ENCODE peak calls at places on chromosome 5, in five cellular contexts. One of them, this sample, is unnamed. For H3K36me3, the result is how much of the 10 kb centered on the place peaks cover.

GRCh38 chr5:134525687-134526482 is 415 bp downstream of the JADE2 start:
- DNase-seq in left ventricle myocardium inferior: peak
- DNase-seq in mesendoderm: peak
- DNase-seq in kidney: peak
- DNase-seq in body of pancreas: peak
- DNase-seq in this sample: peak

GRCh38 chr5:103532116-103532734 is 30.4 kb downstream of the NUDT12 start:
- DNase-seq in left ventricle myocardium inferior: no peak
- DNase-seq in mesendoderm: no peak
- DNase-seq in kidney: no peak
- DNase-seq in body of pancreas: no peak
- DNase-seq in this sample: no peak

GRCh38 chr5:78829811-78830499 is 155.2 kb downstream of the ARSB start:
- DNase-seq in left ventricle myocardium inferior: peak
- DNase-seq in mesendoderm: no peak
- DNase-seq in kidney: peak
- DNase-seq in body of pancreas: peak
- DNase-seq in this sample: no peak

GRCh38 chr5:19676895-19677294 is 311.1 kb downstream of the CDH18 start:
- DNase-seq in left ventricle myocardium inferior: no peak
- DNase-seq in mesendoderm: peak
- DNase-seq in kidney: no peak
- DNase-seq in body of pancreas: no peak
- DNase-seq in this sample: no peak

GRCh38 chr5:42854795-42855194 is 43.1 kb upstream of the SELENOP start:
- DNase-seq in left ventricle myocardium inferior: no peak
- DNase-seq in mesendoderm: no peak
- DNase-seq in kidney: no peak
- DNase-seq in body of pancreas: no peak
- DNase-seq in this sample: no peak

GRCh38 chr5:14945450-14945849 is 73.9 kb upstream of the ANKH start:
- DNase-seq in left ventricle myocardium inferior: no peak
- DNase-seq in mesendoderm: no peak
- DNase-seq in kidney: no peak
- DNase-seq in body of pancreas: no peak
- DNase-seq in this sample: no peak

GRCh38 chr5:109410389-109411174 is 808 bp upstream of the PJA2 start:
- DNase-seq in left ventricle myocardium inferior: peak
- DNase-seq in mesendoderm: peak
- DNase-seq in kidney: peak
- DNase-seq in body of pancreas: peak
- DNase-seq in this sample: peak

GRCh38 chr5:172110260-172110815 is 77.7 kb downstream of the STK10 start:
- DNase-seq in left ventricle myocardium inferior: no peak
- DNase-seq in mesendoderm: no peak
- DNase-seq in kidney: peak
- DNase-seq in body of pancreas: no peak
- DNase-seq in this sample: no peak

GRCh38 chr5:55657443-55657842 is 54.7 kb downstream of the SLC38A9 start:
- DNase-seq in left ventricle myocardium inferior: no peak
- DNase-seq in mesendoderm: no peak
- DNase-seq in kidney: no peak
- DNase-seq in body of pancreas: no peak
- DNase-seq in this sample: no peak

GRCh38 chr5:170945275-170945674 is 83.5 kb downstream of the RANBP17 start:
- DNase-seq in left ventricle myocardium inferior: no peak
- DNase-seq in mesendoderm: no peak
- DNase-seq in kidney: no peak
- DNase-seq in body of pancreas: no peak
- DNase-seq in this sample: no peak

GRCh38 chr5:34690898-34691297 is 34.8 kb downstream of the RAI14 start:
- DNase-seq in left ventricle myocardium inferior: no peak
- DNase-seq in mesendoderm: no peak
- DNase-seq in kidney: no peak
- DNase-seq in body of pancreas: no peak
- DNase-seq in this sample: no peak

GRCh38 chr5:133421394-133421793 is 190.9 kb downstream of the FSTL4 start:
- DNase-seq in left ventricle myocardium inferior: no peak
- DNase-seq in mesendoderm: peak
- DNase-seq in kidney: no peak
- DNase-seq in body of pancreas: no peak
- DNase-seq in this sample: peak

GRCh38 chr5:93609756-93610155 is 26.7 kb downstream of the NR2F1 start:
- DNase-seq in left ventricle myocardium inferior: no peak
- DNase-seq in mesendoderm: no peak
- DNase-seq in kidney: no peak
- DNase-seq in body of pancreas: no peak
- DNase-seq in this sample: no peak

GRCh38 chr5:134100283-134101011 is 14.0 kb upstream of the TCF7 start:
- DNase-seq in left ventricle myocardium inferior: no peak
- DNase-seq in mesendoderm: peak
- DNase-seq in kidney: peak
- DNase-seq in body of pancreas: no peak
- DNase-seq in this sample: peak

GRCh38 chr5:135549413-135549812 is 13.6 kb upstream of the NEUROG1 start:
- DNase-seq in left ventricle myocardium inferior: no peak
- DNase-seq in mesendoderm: no peak
- DNase-seq in kidney: no peak
- DNase-seq in body of pancreas: no peak
- DNase-seq in this sample: no peak

GRCh38 chr5:8829322-8830029 is 716.4 kb downstream of the SEMA5A start:
- DNase-seq in left ventricle myocardium inferior: no peak
- DNase-seq in mesendoderm: peak
- DNase-seq in kidney: no peak
- DNase-seq in body of pancreas: no peak
- DNase-seq in this sample: peak

GRCh38 chr5:169647566-169647965 is 10.5 kb downstream of the DOCK2 start:
- DNase-seq in left ventricle myocardium inferior: no peak
- DNase-seq in mesendoderm: no peak
- DNase-seq in kidney: no peak
- DNase-seq in body of pancreas: no peak
- DNase-seq in this sample: no peak

GRCh38 chr5:154293219-154293618 is 102.7 kb downstream of the GALNT10 start:
- DNase-seq in left ventricle myocardium inferior: no peak
- DNase-seq in mesendoderm: no peak
- DNase-seq in kidney: no peak
- DNase-seq in body of pancreas: no peak
- DNase-seq in this sample: peak

GRCh38 chr5:89313044-89313443 is 430.1 kb upstream of the MEF2C start:
- DNase-seq in left ventricle myocardium inferior: no peak
- DNase-seq in mesendoderm: peak
- DNase-seq in kidney: no peak
- DNase-seq in body of pancreas: no peak
- DNase-seq in this sample: peak

GRCh38 chr5:169701910-169702451 is 64.9 kb downstream of the DOCK2 start:
- DNase-seq in left ventricle myocardium inferior: no peak
- DNase-seq in mesendoderm: peak
- DNase-seq in kidney: no peak
- DNase-seq in body of pancreas: no peak
- DNase-seq in this sample: peak

GRCh38 chr5:858726-859125 is 7.9 kb upstream of the ZDHHC11 start:
- DNase-seq in left ventricle myocardium inferior: no peak
- DNase-seq in mesendoderm: no peak
- DNase-seq in kidney: peak
- DNase-seq in body of pancreas: no peak
- DNase-seq in this sample: no peak

GRCh38 chr5:861442-862366 is 10.9 kb upstream of the ZDHHC11 start:
- DNase-seq in left ventricle myocardium inferior: no peak
- DNase-seq in mesendoderm: no peak
- DNase-seq in kidney: no peak
- DNase-seq in body of pancreas: no peak
- DNase-seq in this sample: no peak

GRCh38 chr5:860506-861150 is 9.8 kb upstream of the ZDHHC11 start:
- DNase-seq in left ventricle myocardium inferior: no peak
- DNase-seq in mesendoderm: no peak
- DNase-seq in kidney: no peak
- DNase-seq in body of pancreas: no peak
- DNase-seq in this sample: no peak

GRCh38 chr5:859391-859790 is 8.6 kb upstream of the ZDHHC11 start:
- DNase-seq in left ventricle myocardium inferior: no peak
- DNase-seq in mesendoderm: no peak
- DNase-seq in kidney: peak
- DNase-seq in body of pancreas: no peak
- DNase-seq in this sample: no peak

GRCh38 chr5:859798-860296 is 9.1 kb upstream of the ZDHHC11 start:
- DNase-seq in left ventricle myocardium inferior: no peak
- DNase-seq in mesendoderm: no peak
- DNase-seq in kidney: peak
- DNase-seq in body of pancreas: no peak
- DNase-seq in this sample: no peak
- H3K36me3 ChIP-seq in left ventricle myocardium inferior: under half
- H3K36me3 ChIP-seq in mesendoderm: under half
- H3K36me3 ChIP-seq in kidney: under half
- H3K36me3 ChIP-seq in body of pancreas: under half
- H3K36me3 ChIP-seq in this sample: under half

GRCh38 chr5:149961186-149961685 is 678 bp downstream of the SLC26A2 start:
- DNase-seq in left ventricle myocardium inferior: no peak
- DNase-seq in mesendoderm: no peak
- DNase-seq in kidney: peak
- DNase-seq in body of pancreas: no peak
- DNase-seq in this sample: no peak

GRCh38 chr5:149960272-149961185 is at the start of gene SLC26A2:
- DNase-seq in left ventricle myocardium inferior: peak
- DNase-seq in mesendoderm: peak
- DNase-seq in kidney: peak
- DNase-seq in body of pancreas: peak
- DNase-seq in this sample: peak

GRCh38 chr5:149962040-149962439 is 1.5 kb downstream of the SLC26A2 start:
- DNase-seq in left ventricle myocardium inferior: no peak
- DNase-seq in mesendoderm: peak
- DNase-seq in kidney: no peak
- DNase-seq in body of pancreas: no peak
- DNase-seq in this sample: no peak

GRCh38 chr5:149957855-149958254 is 2.7 kb upstream of the SLC26A2 start:
- DNase-seq in left ventricle myocardium inferior: no peak
- DNase-seq in mesendoderm: no peak
- DNase-seq in kidney: no peak
- DNase-seq in body of pancreas: no peak
- DNase-seq in this sample: no peak

GRCh38 chr5:149959406-149960236 is 937 bp upstream of the SLC26A2 start:
- DNase-seq in left ventricle myocardium inferior: no peak
- DNase-seq in mesendoderm: peak
- DNase-seq in kidney: no peak
- DNase-seq in body of pancreas: no peak
- DNase-seq in this sample: peak
- H3K4me3 ChIP-seq in left ventricle myocardium inferior: peak
- H3K4me3 ChIP-seq in mesendoderm: peak
- H3K4me3 ChIP-seq in kidney: peak
- H3K4me3 ChIP-seq in body of pancreas: peak
- H3K4me3 ChIP-seq in this sample: peak

GRCh38 chr5:143311428-143311827 is 92.1 kb downstream of the NR3C1 start:
- DNase-seq in left ventricle myocardium inferior: no peak
- DNase-seq in mesendoderm: no peak
- DNase-seq in kidney: no peak
- DNase-seq in body of pancreas: no peak
- DNase-seq in this sample: peak
- H3K36me3 ChIP-seq in left ventricle myocardium inferior: half or more
- H3K36me3 ChIP-seq in mesendoderm: under half
- H3K36me3 ChIP-seq in kidney: under half
- H3K36me3 ChIP-seq in body of pancreas: under half
- H3K36me3 ChIP-seq in this sample: half or more

DNA sequence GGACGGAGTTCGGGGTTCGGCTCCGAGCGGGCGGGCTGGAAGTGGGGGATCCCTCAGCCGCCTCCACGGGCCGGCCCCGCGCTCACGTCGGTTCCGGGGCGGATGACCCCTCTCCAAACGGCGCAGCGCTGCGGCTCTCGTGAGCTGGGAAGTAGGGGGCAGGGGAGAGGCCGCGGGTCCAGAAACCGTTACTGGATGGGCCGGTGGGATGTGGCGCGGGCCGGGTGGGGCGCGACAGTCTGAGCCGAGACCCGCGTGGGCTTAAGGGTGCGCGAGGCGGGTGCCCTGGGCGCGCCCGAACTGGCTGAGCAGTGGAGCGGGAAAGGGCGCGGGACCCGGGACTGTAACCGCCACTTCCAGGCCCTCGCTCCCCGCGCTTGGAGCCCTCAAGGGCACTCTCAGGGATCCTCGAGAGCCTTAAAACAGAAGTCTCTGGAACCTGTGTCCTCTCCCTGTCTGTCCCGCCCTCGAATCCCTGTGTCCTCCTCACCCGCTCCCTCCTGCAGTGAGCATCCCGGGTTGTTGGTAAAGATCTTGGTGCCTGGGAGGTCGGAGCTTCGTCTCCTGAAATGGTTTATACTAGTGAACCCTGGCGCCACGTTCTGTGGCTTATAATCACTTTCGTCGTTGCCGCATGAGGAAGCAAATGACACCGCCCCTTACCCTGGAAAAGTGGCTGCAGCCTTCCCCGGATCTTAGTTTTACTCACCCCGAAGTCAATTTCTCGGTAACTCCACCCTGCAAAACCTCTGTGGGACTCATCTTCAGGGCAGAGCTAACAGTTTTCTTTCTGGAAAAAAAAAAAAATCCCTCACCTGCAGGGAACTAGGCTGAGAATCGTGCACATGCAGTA is 571 bp upstream of the MARCHF11 start:
- DNase-seq in left ventricle myocardium inferior: no peak
- DNase-seq in mesendoderm: peak
- DNase-seq in kidney: peak
- DNase-seq in body of pancreas: no peak
- DNase-seq in this sample: no peak
- H3K4me3 ChIP-seq in left ventricle myocardium inferior: peak
- H3K4me3 ChIP-seq in mesendoderm: no peak
- H3K4me3 ChIP-seq in kidney: no peak
- H3K4me3 ChIP-seq in body of pancreas: peak
- H3K4me3 ChIP-seq in this sample: no peak

GRCh38 chr5:111113678-111114077 is 21.5 kb downstream of the WDR36 start:
- DNase-seq in left ventricle myocardium inferior: no peak
- DNase-seq in mesendoderm: no peak
- DNase-seq in kidney: no peak
- DNase-seq in body of pancreas: no peak
- DNase-seq in this sample: no peak
- H3K36me3 ChIP-seq in left ventricle myocardium inferior: half or more
- H3K36me3 ChIP-seq in mesendoderm: under half
- H3K36me3 ChIP-seq in kidney: under half
- H3K36me3 ChIP-seq in body of pancreas: under half
- H3K36me3 ChIP-seq in this sample: half or more

GRCh38 chr5:63400079-63400478 is 562.2 kb downstream of the HTR1A start:
- DNase-seq in left ventricle myocardium inferior: no peak
- DNase-seq in mesendoderm: no peak
- DNase-seq in kidney: no peak
- DNase-seq in body of pancreas: no peak
- DNase-seq in this sample: no peak
- H3K4me3 ChIP-seq in left ventricle myocardium inferior: no peak
- H3K4me3 ChIP-seq in mesendoderm: no peak
- H3K4me3 ChIP-seq in kidney: no peak
- H3K4me3 ChIP-seq in body of pancreas: no peak
- H3K4me3 ChIP-seq in this sample: no peak

GRCh38 chr5:66168226-66168625 is 24.1 kb downstream of the SREK1 start:
- DNase-seq in left ventricle myocardium inferior: no peak
- DNase-seq in mesendoderm: no peak
- DNase-seq in kidney: no peak
- DNase-seq in body of pancreas: no peak
- DNase-seq in this sample: no peak
- H3K36me3 ChIP-seq in left ventricle myocardium inferior: half or more
- H3K36me3 ChIP-seq in mesendoderm: under half
- H3K36me3 ChIP-seq in kidney: under half
- H3K36me3 ChIP-seq in body of pancreas: under half
- H3K36me3 ChIP-seq in this sample: half or more

This sample was measured in SJSA1.